ENCODE peak calls at places on chromosome 17, in five cellular contexts. One of them, this sample, is unnamed.

GRCh38 chr17:26773189-26774188 is 520.4 kb upstream of the WSB1 start:
- DNase-seq in stimulated activated CD8-positive, alpha-beta memory T cell treated with anti-CD3 and anti-CD28 coated beads, Interleukin-7, amount 100 ng/mL, for 1 hour: no peak
- DNase-seq in tibial nerve: no peak
- DNase-seq in left cardiac atrium: no peak
- DNase-seq in HT1080: no peak
- DNase-seq in this sample: no peak

GRCh38 chr17:37742114-37742761 is 2.6 kb downstream of the HNF1B start:
- DNase-seq in stimulated activated CD8-positive, alpha-beta memory T cell treated with anti-CD3 and anti-CD28 coated beads, Interleukin-7, amount 100 ng/mL, for 1 hour: no peak
- DNase-seq in tibial nerve: no peak
- DNase-seq in left cardiac atrium: no peak
- DNase-seq in HT1080: no peak
- DNase-seq in this sample: no peak

GRCh38 chr17:10871914-10872313 is 34.0 kb upstream of the PIRT start:
- DNase-seq in stimulated activated CD8-positive, alpha-beta memory T cell treated with anti-CD3 and anti-CD28 coated beads, Interleukin-7, amount 100 ng/mL, for 1 hour: no peak
- DNase-seq in tibial nerve: no peak
- DNase-seq in left cardiac atrium: peak; percentile 38
- DNase-seq in HT1080: no peak
- DNase-seq in this sample: no peak

GRCh38 chr17:68600123-68600880 is 865 bp downstream of the FAM20A start:
- DNase-seq in stimulated activated CD8-positive, alpha-beta memory T cell treated with anti-CD3 and anti-CD28 coated beads, Interleukin-7, amount 100 ng/mL, for 1 hour: no peak
- DNase-seq in tibial nerve: no peak
- DNase-seq in left cardiac atrium: peak; percentile 58
- DNase-seq in HT1080: no peak
- DNase-seq in this sample: peak; percentile 55

GRCh38 chr17:59154721-59155438 is at the start of gene SKA2:
- DNase-seq in stimulated activated CD8-positive, alpha-beta memory T cell treated with anti-CD3 and anti-CD28 coated beads, Interleukin-7, amount 100 ng/mL, for 1 hour: peak; percentile 93
- DNase-seq in tibial nerve: peak; percentile 95
- DNase-seq in left cardiac atrium: peak; percentile 97
- DNase-seq in HT1080: no peak
- DNase-seq in this sample: peak; percentile 98

GRCh38 chr17:11610999-11611566 is 12.8 kb downstream of the DNAH9 start:
- DNase-seq in stimulated activated CD8-positive, alpha-beta memory T cell treated with anti-CD3 and anti-CD28 coated beads, Interleukin-7, amount 100 ng/mL, for 1 hour: no peak
- DNase-seq in tibial nerve: no peak
- DNase-seq in left cardiac atrium: no peak
- DNase-seq in HT1080: no peak
- DNase-seq in this sample: no peak

GRCh38 chr17:42050360-42051012 is at the start of gene C17orf113:
- DNase-seq in stimulated activated CD8-positive, alpha-beta memory T cell treated with anti-CD3 and anti-CD28 coated beads, Interleukin-7, amount 100 ng/mL, for 1 hour: peak; percentile 27
- DNase-seq in tibial nerve: peak; percentile 20
- DNase-seq in left cardiac atrium: peak; percentile 64
- DNase-seq in HT1080: no peak
- DNase-seq in this sample: peak; percentile 59

GRCh38 chr17:49574283-49574892 is 1.3 kb upstream of the NXPH3 start:
- DNase-seq in stimulated activated CD8-positive, alpha-beta memory T cell treated with anti-CD3 and anti-CD28 coated beads, Interleukin-7, amount 100 ng/mL, for 1 hour: no peak
- DNase-seq in tibial nerve: no peak
- DNase-seq in left cardiac atrium: no peak
- DNase-seq in HT1080: no peak
- DNase-seq in this sample: no peak

GRCh38 chr17:74012465-74012864 is 191.0 kb upstream of the RPL38 start:
- DNase-seq in stimulated activated CD8-positive, alpha-beta memory T cell treated with anti-CD3 and anti-CD28 coated beads, Interleukin-7, amount 100 ng/mL, for 1 hour: no peak
- DNase-seq in tibial nerve: no peak
- DNase-seq in left cardiac atrium: no peak
- DNase-seq in HT1080: no peak
- DNase-seq in this sample: no peak

This sample was measured in heart right ventricle.